ENCODE peak calls at places on chromosomes 6 and 20, in eight cellular contexts. C is adipocyte; D is colonic mucosa; V is spleen; P is tibial nerve; L is A549; R is naive thymus-derived CD4-positive, alpha-beta T cell; W is mesendoderm. J is an unnamed sample.

GRCh38 chr20:41587956-41588355 is 30.2 kb downstream of the CHD6 start:
- DNase-seq in C (peak), D (no peak), V (no peak), P (no peak), L (no peak), R (no peak), W (no peak), J (no peak)

GRCh38 chr20:64244281-64244805 is 11.2 kb upstream of the PCMTD2 start:
- DNase-seq in C (no peak), D (no peak), V (peak), P (no peak), L (no peak), R (no peak), W (no peak), J (no peak)

GRCh38 chr6:142758257-142759025 is 186.5 kb downstream of the HIVEP2 start:
- DNase-seq in C (no peak), D (no peak), V (no peak), P (no peak), L (no peak), R (no peak), W (no peak), J (no peak)

GRCh38 chr20:52031574-52032303 is 159.8 kb downstream of the ZFP64 start:
- DNase-seq in C (peak), D (peak), V (no peak), P (no peak), L (no peak), R (no peak), W (peak), J (no peak)

GRCh38 chr6:46645265-46645664 is 7.4 kb downstream of the CYP39A1 start:
- DNase-seq in C (no peak), D (no peak), V (no peak), P (no peak), L (no peak), R (no peak), W (no peak), J (no peak)

GRCh38 chr20:48767269-48767960 is 60.4 kb downstream of the PREX1 start:
- DNase-seq in C (no peak), D (no peak), V (no peak), P (no peak), L (no peak), R (no peak), W (no peak), J (no peak)

GRCh38 chr6:52124126-52125121 is 37.0 kb upstream of the PKHD1 start:
- DNase-seq in C (no peak), D (no peak), V (no peak), P (no peak), L (no peak), R (no peak), W (no peak), J (peak)

GRCh38 chr6:52512199-52512598 is 64.7 kb downstream of the TRAM2 start:
- DNase-seq in C (peak), D (no peak), V (no peak), P (peak), L (peak), R (no peak), W (no peak), J (no peak)

GRCh38 chr6:158068893-158069799 is 87.5 kb downstream of the SYNJ2 start:
- DNase-seq in C (peak), D (peak), V (no peak), P (no peak), L (peak), R (no peak), W (peak), J (no peak)

GRCh38 chr20:54207053-54207742 is 689 bp upstream of the PFDN4 start:
- DNase-seq in C (no peak), D (no peak), V (no peak), P (no peak), L (no peak), R (no peak), W (no peak), J (no peak)
- H3K4me3 ChIP-seq in C (peak), D (no peak), V (no peak), P (peak), L (peak), R (peak), W (no peak), J (peak)

GRCh38 chr6:43076928-43077809 is 1.1 kb downstream of the PTK7 start:
- DNase-seq in C (peak), D (peak), V (no peak), P (no peak), L (no peak), R (no peak), W (peak), J (no peak)
- H3K4me3 ChIP-seq in C (peak), D (peak), V (peak), P (peak), L (peak), R (no peak), W (peak), J (peak)

GRCh38 chr6:113669641-113670040 is 187.5 kb upstream of the MARCKS start:
- DNase-seq in C (no peak), D (no peak), V (no peak), P (no peak), L (no peak), R (no peak), W (no peak), J (no peak)

GRCh38 chr6:113674075-113674474 is 183.1 kb upstream of the MARCKS start:
- DNase-seq in C (no peak), D (no peak), V (no peak), P (no peak), L (no peak), R (no peak), W (no peak), J (no peak)

GRCh38 chr6:113676057-113676456 is 181.1 kb upstream of the MARCKS start:
- DNase-seq in C (no peak), D (no peak), V (no peak), P (no peak), L (no peak), R (no peak), W (no peak), J (no peak)

GRCh38 chr6:113671440-113671839 is 185.7 kb upstream of the MARCKS start:
- DNase-seq in C (no peak), D (no peak), V (no peak), P (no peak), L (no peak), R (no peak), W (no peak), J (no peak)

GRCh38 chr6:113672691-113673149 is 184.4 kb upstream of the MARCKS start:
- DNase-seq in C (peak), D (no peak), V (no peak), P (peak), L (no peak), R (no peak), W (peak), J (no peak)
- H3K4me3 ChIP-seq in C (peak), D (no peak), V (no peak), P (peak), L (no peak), R (no peak), W (no peak), J (no peak)

GRCh38 chr6:43369174-43370002 is at the start of gene ZNF318:
- DNase-seq in C (peak), D (peak), V (peak), P (peak), L (peak), R (peak), W (peak), J (peak)

GRCh38 chr6:43373252-43373875 is 3.9 kb upstream of the ZNF318 start:
- DNase-seq in C (no peak), D (no peak), V (no peak), P (no peak), L (no peak), R (no peak), W (no peak), J (no peak)

GRCh38 chr6:43368517-43369160 is 808 bp downstream of the ZNF318 start:
- DNase-seq in C (peak), D (peak), V (peak), P (peak), L (peak), R (peak), W (peak), J (no peak)

GRCh38 chr6:43367245-43367984 is 2.0 kb downstream of the ZNF318 start:
- DNase-seq in C (no peak), D (no peak), V (no peak), P (no peak), L (no peak), R (no peak), W (no peak), J (no peak)
- H3K4me3 ChIP-seq in C (peak), D (no peak), V (peak), P (no peak), L (no peak), R (no peak), W (no peak), J (no peak)

GRCh38 chr6:70292144-70292543 is 10.7 kb downstream of the COL9A1 start:
- DNase-seq in C (no peak), D (no peak), V (no peak), P (no peak), L (no peak), R (no peak), W (peak), J (no peak)
- H3K4me3 ChIP-seq in C (no peak), D (no peak), V (no peak), P (no peak), L (no peak), R (no peak), W (no peak), J (no peak)

GRCh38 chr20:20202793-20203192 is 150.5 kb downstream of the CFAP61 start:
- DNase-seq in C (no peak), D (no peak), V (no peak), P (no peak), L (no peak), R (no peak), W (no peak), J (no peak)
- H3K4me3 ChIP-seq in C (no peak), D (no peak), V (no peak), P (no peak), L (no peak), R (no peak), W (no peak), J (no peak)

GRCh38 chr6:35296931-35297330 is 687 bp upstream of the DEF6 start:
- DNase-seq in C (no peak), D (no peak), V (no peak), P (no peak), L (no peak), R (no peak), W (no peak), J (no peak)

GRCh38 chr6:35298625-35299140 is 1.1 kb downstream of the DEF6 start:
- DNase-seq in C (no peak), D (no peak), V (no peak), P (no peak), L (no peak), R (no peak), W (no peak), J (no peak)

GRCh38 chr6:35300848-35301247 is 3.2 kb downstream of the DEF6 start:
- DNase-seq in C (no peak), D (no peak), V (peak), P (no peak), L (no peak), R (peak), W (no peak), J (no peak)

GRCh38 chr6:35297541-35298481 is at the start of gene DEF6:
- DNase-seq in C (peak), D (peak), V (peak), P (peak), L (no peak), R (peak), W (peak), J (no peak)

GRCh38 chr6:35299674-35300073 is 2.1 kb downstream of the DEF6 start:
- DNase-seq in C (no peak), D (peak), V (peak), P (peak), L (no peak), R (no peak), W (no peak), J (no peak)
- H3K4me3 ChIP-seq in C (no peak), D (peak), V (peak), P (peak), L (no peak), R (peak), W (no peak), J (no peak)

J was measured in epithelial cell of proximal tubule.